ENCODE peak calls at places on chromosome 22, in eight cellular contexts. One of them, this sample, is unnamed.

GRCh38 chr22:31177420-31178162 is 17.6 kb downstream of the RNF185 start:
- DNase-seq in iris pigment epithelial cell: peak
- DNase-seq in amniotic stem cell: peak
- DNase-seq in AG10803: peak
- DNase-seq in AG04449: peak
- DNase-seq in activated CD4-positive, alpha-beta T cell treated with anti-CD3 and anti-CD28 coated beads for 24 hours: no peak
- DNase-seq in NCI-H1092: no peak
- DNase-seq in A172: peak
- DNase-seq in this sample: no peak

GRCh38 chr22:19138217-19139000 is 6.0 kb downstream of the ESS2 start:
- DNase-seq in iris pigment epithelial cell: no peak
- DNase-seq in amniotic stem cell: no peak
- DNase-seq in AG10803: no peak
- DNase-seq in AG04449: no peak
- DNase-seq in activated CD4-positive, alpha-beta T cell treated with anti-CD3 and anti-CD28 coated beads for 24 hours: no peak
- DNase-seq in NCI-H1092: no peak
- DNase-seq in A172: no peak
- DNase-seq in this sample: no peak

GRCh38 chr22:19405133-19405532 is 26.4 kb downstream of the HIRA start:
- DNase-seq in iris pigment epithelial cell: no peak
- DNase-seq in amniotic stem cell: no peak
- DNase-seq in AG10803: no peak
- DNase-seq in AG04449: no peak
- DNase-seq in activated CD4-positive, alpha-beta T cell treated with anti-CD3 and anti-CD28 coated beads for 24 hours: no peak
- DNase-seq in NCI-H1092: no peak
- DNase-seq in A172: no peak
- DNase-seq in this sample: no peak

GRCh38 chr22:23268877-23269276 is 88.6 kb downstream of the BCR start:
- DNase-seq in iris pigment epithelial cell: no peak
- DNase-seq in amniotic stem cell: no peak
- DNase-seq in AG10803: no peak
- DNase-seq in AG04449: no peak
- DNase-seq in activated CD4-positive, alpha-beta T cell treated with anti-CD3 and anti-CD28 coated beads for 24 hours: no peak
- DNase-seq in NCI-H1092: no peak
- DNase-seq in A172: no peak
- DNase-seq in this sample: no peak

GRCh38 chr22:46068908-46069481 is 81.3 kb upstream of the PPARA start:
- DNase-seq in iris pigment epithelial cell: peak
- DNase-seq in amniotic stem cell: no peak
- DNase-seq in AG10803: peak
- DNase-seq in AG04449: peak
- DNase-seq in activated CD4-positive, alpha-beta T cell treated with anti-CD3 and anti-CD28 coated beads for 24 hours: no peak
- DNase-seq in NCI-H1092: no peak
- DNase-seq in A172: peak
- DNase-seq in this sample: no peak

GRCh38 chr22:25747245-25747944 is 5.4 kb downstream of the MYO18B start:
- DNase-seq in iris pigment epithelial cell: peak
- DNase-seq in amniotic stem cell: peak
- DNase-seq in AG10803: peak
- DNase-seq in AG04449: peak
- DNase-seq in activated CD4-positive, alpha-beta T cell treated with anti-CD3 and anti-CD28 coated beads for 24 hours: no peak
- DNase-seq in NCI-H1092: no peak
- DNase-seq in A172: peak
- DNase-seq in this sample: no peak

GRCh38 chr22:30892286-30892685 is 76.3 kb downstream of the MORC2 start:
- DNase-seq in iris pigment epithelial cell: no peak
- DNase-seq in amniotic stem cell: no peak
- DNase-seq in AG10803: no peak
- DNase-seq in AG04449: no peak
- DNase-seq in activated CD4-positive, alpha-beta T cell treated with anti-CD3 and anti-CD28 coated beads for 24 hours: no peak
- DNase-seq in NCI-H1092: no peak
- DNase-seq in A172: no peak
- DNase-seq in this sample: no peak

GRCh38 chr22:48743601-48744282 is 1083.9 kb downstream of the BRD1 start:
- DNase-seq in iris pigment epithelial cell: no peak
- DNase-seq in amniotic stem cell: no peak
- DNase-seq in AG10803: no peak
- DNase-seq in AG04449: no peak
- DNase-seq in activated CD4-positive, alpha-beta T cell treated with anti-CD3 and anti-CD28 coated beads for 24 hours: no peak
- DNase-seq in NCI-H1092: no peak
- DNase-seq in A172: no peak
- DNase-seq in this sample: no peak

GRCh38 chr22:48649466-48649865 is 1178.2 kb downstream of the BRD1 start:
- DNase-seq in iris pigment epithelial cell: no peak
- DNase-seq in amniotic stem cell: no peak
- DNase-seq in AG10803: no peak
- DNase-seq in AG04449: no peak
- DNase-seq in activated CD4-positive, alpha-beta T cell treated with anti-CD3 and anti-CD28 coated beads for 24 hours: no peak
- DNase-seq in NCI-H1092: no peak
- DNase-seq in A172: no peak
- DNase-seq in this sample: no peak

GRCh38 chr22:48979482-48979881 is 848.2 kb downstream of the BRD1 start:
- DNase-seq in iris pigment epithelial cell: no peak
- DNase-seq in amniotic stem cell: no peak
- DNase-seq in AG10803: no peak
- DNase-seq in AG04449: no peak
- DNase-seq in activated CD4-positive, alpha-beta T cell treated with anti-CD3 and anti-CD28 coated beads for 24 hours: no peak
- DNase-seq in NCI-H1092: peak
- DNase-seq in A172: peak
- DNase-seq in this sample: no peak

GRCh38 chr22:21832291-21833290 is 34.9 kb downstream of the MAPK1 start:
- DNase-seq in iris pigment epithelial cell: peak
- DNase-seq in amniotic stem cell: no peak
- DNase-seq in AG10803: peak
- DNase-seq in AG04449: no peak
- DNase-seq in activated CD4-positive, alpha-beta T cell treated with anti-CD3 and anti-CD28 coated beads for 24 hours: no peak
- DNase-seq in NCI-H1092: no peak
- DNase-seq in A172: no peak
- DNase-seq in this sample: no peak

GRCh38 chr22:35622132-35622913 is 5.2 kb upstream of the MB start:
- DNase-seq in iris pigment epithelial cell: no peak
- DNase-seq in amniotic stem cell: no peak
- DNase-seq in AG10803: no peak
- DNase-seq in AG04449: no peak
- DNase-seq in activated CD4-positive, alpha-beta T cell treated with anti-CD3 and anti-CD28 coated beads for 24 hours: no peak
- DNase-seq in NCI-H1092: peak
- DNase-seq in A172: no peak
- DNase-seq in this sample: no peak

GRCh38 chr22:23408321-23408720 is 171.8 kb downstream of the IGLL1 start:
- DNase-seq in iris pigment epithelial cell: no peak
- DNase-seq in amniotic stem cell: no peak
- DNase-seq in AG10803: no peak
- DNase-seq in AG04449: no peak
- DNase-seq in activated CD4-positive, alpha-beta T cell treated with anti-CD3 and anti-CD28 coated beads for 24 hours: no peak
- DNase-seq in NCI-H1092: no peak
- DNase-seq in A172: no peak
- DNase-seq in this sample: no peak

GRCh38 chr22:47810505-47811500 is 1048.4 kb downstream of the TBC1D22A start:
- DNase-seq in iris pigment epithelial cell: no peak
- DNase-seq in amniotic stem cell: no peak
- DNase-seq in AG10803: no peak
- DNase-seq in AG04449: no peak
- DNase-seq in activated CD4-positive, alpha-beta T cell treated with anti-CD3 and anti-CD28 coated beads for 24 hours: no peak
- DNase-seq in NCI-H1092: no peak
- DNase-seq in A172: no peak
- DNase-seq in this sample: no peak

GRCh38 chr22:36467042-36467810 is 14.2 kb downstream of the TXN2 start:
- DNase-seq in iris pigment epithelial cell: peak
- DNase-seq in amniotic stem cell: no peak
- DNase-seq in AG10803: peak
- DNase-seq in AG04449: no peak
- DNase-seq in activated CD4-positive, alpha-beta T cell treated with anti-CD3 and anti-CD28 coated beads for 24 hours: no peak
- DNase-seq in NCI-H1092: peak
- DNase-seq in A172: peak
- DNase-seq in this sample: no peak

GRCh38 chr22:37631448-37632173 is 7.9 kb upstream of the SH3BP1 start:
- DNase-seq in iris pigment epithelial cell: no peak
- DNase-seq in amniotic stem cell: no peak
- DNase-seq in AG10803: no peak
- DNase-seq in AG04449: no peak
- DNase-seq in activated CD4-positive, alpha-beta T cell treated with anti-CD3 and anti-CD28 coated beads for 24 hours: no peak
- DNase-seq in NCI-H1092: no peak
- DNase-seq in A172: no peak
- DNase-seq in this sample: no peak

GRCh38 chr22:22666307-22667091 is 22.1 kb downstream of the GGTLC2 start:
- DNase-seq in iris pigment epithelial cell: peak
- DNase-seq in amniotic stem cell: no peak
- DNase-seq in AG10803: peak
- DNase-seq in AG04449: no peak
- DNase-seq in activated CD4-positive, alpha-beta T cell treated with anti-CD3 and anti-CD28 coated beads for 24 hours: no peak
- DNase-seq in NCI-H1092: no peak
- DNase-seq in A172: peak
- DNase-seq in this sample: no peak

GRCh38 chr22:29369460-29369859 is 18.9 kb downstream of the AP1B1 start:
- DNase-seq in iris pigment epithelial cell: peak
- DNase-seq in amniotic stem cell: no peak
- DNase-seq in AG10803: peak
- DNase-seq in AG04449: no peak
- DNase-seq in activated CD4-positive, alpha-beta T cell treated with anti-CD3 and anti-CD28 coated beads for 24 hours: no peak
- DNase-seq in NCI-H1092: no peak
- DNase-seq in A172: peak
- DNase-seq in this sample: no peak

GRCh38 chr22:49368221-49368975 is 459.3 kb downstream of the BRD1 start:
- DNase-seq in iris pigment epithelial cell: no peak
- DNase-seq in amniotic stem cell: no peak
- DNase-seq in AG10803: no peak
- DNase-seq in AG04449: no peak
- DNase-seq in activated CD4-positive, alpha-beta T cell treated with anti-CD3 and anti-CD28 coated beads for 24 hours: no peak
- DNase-seq in NCI-H1092: no peak
- DNase-seq in A172: no peak
- DNase-seq in this sample: no peak

GRCh38 chr22:20224917-20225692 is 43.0 kb downstream of the RTN4R start:
- DNase-seq in iris pigment epithelial cell: no peak
- DNase-seq in amniotic stem cell: no peak
- DNase-seq in AG10803: no peak
- DNase-seq in AG04449: no peak
- DNase-seq in activated CD4-positive, alpha-beta T cell treated with anti-CD3 and anti-CD28 coated beads for 24 hours: no peak
- DNase-seq in NCI-H1092: no peak
- DNase-seq in A172: no peak
- DNase-seq in this sample: no peak

GRCh38 chr22:45511847-45512261 is 9.2 kb downstream of the FBLN1 start:
- DNase-seq in iris pigment epithelial cell: peak
- DNase-seq in amniotic stem cell: peak
- DNase-seq in AG10803: peak
- DNase-seq in AG04449: peak
- DNase-seq in activated CD4-positive, alpha-beta T cell treated with anti-CD3 and anti-CD28 coated beads for 24 hours: no peak
- DNase-seq in NCI-H1092: no peak
- DNase-seq in A172: peak
- DNase-seq in this sample: no peak

GRCh38 chr22:37661160-37661924 is 2.8 kb downstream of the PDXP start:
- DNase-seq in iris pigment epithelial cell: peak
- DNase-seq in amniotic stem cell: peak
- DNase-seq in AG10803: peak
- DNase-seq in AG04449: no peak
- DNase-seq in activated CD4-positive, alpha-beta T cell treated with anti-CD3 and anti-CD28 coated beads for 24 hours: no peak
- DNase-seq in NCI-H1092: no peak
- DNase-seq in A172: no peak
- DNase-seq in this sample: no peak

GRCh38 chr22:17786435-17787158 is 12.3 kb upstream of the BID start:
- DNase-seq in iris pigment epithelial cell: no peak
- DNase-seq in amniotic stem cell: no peak
- DNase-seq in AG10803: no peak
- DNase-seq in AG04449: no peak
- DNase-seq in activated CD4-positive, alpha-beta T cell treated with anti-CD3 and anti-CD28 coated beads for 24 hours: no peak
- DNase-seq in NCI-H1092: no peak
- DNase-seq in A172: no peak
- DNase-seq in this sample: no peak